ENCODE peak calls at places on chromosomes 2 and 18, in nine cellular contexts. M, X, R, K, H, L, Y, W and U are unnamed samples.

GRCh38 chr2:147782521-147782920 is 62.3 kb upstream of the ACVR2A start:
- DNase-seq in M (no peak), X (no peak), R (no peak), K (no peak), H (no peak), L (peak), Y (no peak), W (no peak), U (no peak)

GRCh38 chr2:133171396-133172004 is 396.8 kb downstream of the NCKAP5 start:
- DNase-seq in M (no peak), X (peak), R (no peak), K (no peak), H (no peak), L (peak), Y (no peak), W (peak), U (peak)

GRCh38 chr2:20050104-20050711 is 1.2 kb downstream of the LAPTM4A start:
- DNase-seq in M (no peak), X (peak), R (no peak), K (no peak), H (no peak), L (peak), Y (peak), W (no peak), U (peak)

GRCh38 chr2:128158171-128158570 is 67.2 kb downstream of the UGGT1 start:
- DNase-seq in M (no peak), X (no peak), R (no peak), K (no peak), H (no peak), L (no peak), Y (no peak), W (no peak), U (no peak)

GRCh38 chr2:121130301-121130850 is 154.6 kb downstream of the TFCP2L1 start:
- DNase-seq in M (no peak), X (no peak), R (no peak), K (no peak), H (no peak), L (no peak), Y (no peak), W (no peak), U (no peak)

GRCh38 chr2:128362889-128363228 is 44.2 kb upstream of the HS6ST1 start:
- DNase-seq in M (no peak), X (peak), R (peak), K (peak), H (peak), L (peak), Y (peak), W (no peak), U (peak)

GRCh38 chr18:3616744-3617143 is 166.8 kb downstream of the TGIF1 start:
- DNase-seq in M (no peak), X (no peak), R (no peak), K (no peak), H (no peak), L (no peak), Y (no peak), W (no peak), U (no peak)

GRCh38 chr2:47539228-47539627 is 136.3 kb downstream of the MSH2 start:
- DNase-seq in M (no peak), X (no peak), R (no peak), K (no peak), H (no peak), L (no peak), Y (no peak), W (no peak), U (no peak)

GRCh38 chr2:9618410-9618809 is 12.4 kb downstream of the YWHAQ start:
- DNase-seq in M (no peak), X (no peak), R (no peak), K (no peak), H (no peak), L (no peak), Y (no peak), W (no peak), U (no peak)

GRCh38 chr2:208034503-208035140 is 9.3 kb upstream of the PLEKHM3 start:
- DNase-seq in M (no peak), X (peak), R (no peak), K (no peak), H (no peak), L (no peak), Y (no peak), W (no peak), U (no peak)

GRCh38 chr2:208036357-208036756 is 11.0 kb upstream of the PLEKHM3 start:
- DNase-seq in M (no peak), X (no peak), R (no peak), K (no peak), H (no peak), L (no peak), Y (no peak), W (no peak), U (no peak)

GRCh38 chr2:208031608-208032019 is 6.3 kb upstream of the PLEKHM3 start:
- DNase-seq in M (no peak), X (no peak), R (no peak), K (no peak), H (no peak), L (no peak), Y (no peak), W (no peak), U (peak)

GRCh38 chr2:208037564-208038487 is 12.5 kb upstream of the PLEKHM3 start:
- DNase-seq in M (no peak), X (peak), R (no peak), K (no peak), H (no peak), L (no peak), Y (no peak), W (no peak), U (no peak)

GRCh38 chr2:208033701-208034502 is 8.6 kb upstream of the PLEKHM3 start:
- DNase-seq in M (no peak), X (peak), R (peak), K (no peak), H (no peak), L (peak), Y (peak), W (no peak), U (no peak)
- TF ChIP-seq CTCF in M (peak), X (peak), R (peak), K (no peak), H (no peak), L (no peak), Y (peak), W (no peak), U (no peak)

DNA sequence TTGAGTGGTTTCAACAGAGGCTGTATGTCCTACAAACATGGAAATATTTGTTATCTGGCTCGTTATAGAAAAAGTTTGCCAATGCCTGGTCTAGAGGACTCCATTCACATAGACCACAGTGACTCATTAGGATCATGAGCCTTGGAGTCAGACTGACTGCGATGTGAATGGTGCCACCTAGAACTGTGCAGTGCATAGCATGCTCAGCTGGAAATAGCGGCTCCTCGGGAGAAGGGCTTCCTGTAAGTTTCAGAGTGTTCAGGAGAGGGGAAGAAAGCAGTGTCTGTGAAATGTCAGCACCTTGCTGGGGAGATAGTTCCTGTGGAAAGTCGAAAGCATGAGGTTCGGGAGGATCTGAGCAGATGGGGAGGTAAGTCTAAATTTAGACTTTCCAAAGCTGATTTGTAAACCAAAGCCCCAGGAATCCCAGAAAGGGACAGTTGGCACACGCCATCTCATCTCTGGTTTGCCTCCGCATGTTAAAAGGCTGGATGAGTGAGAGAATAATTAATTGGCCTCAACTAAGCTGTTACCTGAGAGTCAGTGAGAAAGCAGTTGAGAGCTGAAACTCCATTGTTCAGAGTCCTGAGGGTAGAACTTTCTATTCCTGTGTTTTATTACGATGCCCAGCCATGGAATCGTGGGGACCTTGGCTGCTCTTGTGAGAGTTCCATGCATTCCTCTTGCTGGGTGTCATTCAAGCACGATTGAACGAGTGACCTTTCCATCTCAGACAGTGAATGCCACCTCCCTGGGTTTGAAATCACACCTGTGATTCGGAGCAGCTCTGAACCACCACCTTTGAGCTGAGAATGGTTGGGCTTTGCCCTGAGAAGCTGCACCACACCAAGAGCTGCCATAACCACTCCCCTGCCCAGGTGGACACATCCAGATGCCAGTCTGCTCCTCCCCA is 99.5 kb downstream of the MAPK4 start:
- DNase-seq in M (no peak), X (no peak), R (no peak), K (peak), H (no peak), L (peak), Y (no peak), W (no peak), U (no peak)
- TF ChIP-seq CTCF in M (no peak), X (no peak), R (no peak), K (peak), H (no peak), L (no peak), Y (peak), W (no peak), U (no peak)

GRCh38 chr2:220460257-220460985 is 833.0 kb downstream of the SLC4A3 start:
- DNase-seq in M (no peak), X (peak), R (no peak), K (no peak), H (no peak), L (no peak), Y (no peak), W (no peak), U (no peak)
- TF ChIP-seq CTCF in M (no peak), X (peak), R (peak), K (no peak), H (no peak), L (no peak), Y (no peak), W (peak), U (peak)

DNA sequence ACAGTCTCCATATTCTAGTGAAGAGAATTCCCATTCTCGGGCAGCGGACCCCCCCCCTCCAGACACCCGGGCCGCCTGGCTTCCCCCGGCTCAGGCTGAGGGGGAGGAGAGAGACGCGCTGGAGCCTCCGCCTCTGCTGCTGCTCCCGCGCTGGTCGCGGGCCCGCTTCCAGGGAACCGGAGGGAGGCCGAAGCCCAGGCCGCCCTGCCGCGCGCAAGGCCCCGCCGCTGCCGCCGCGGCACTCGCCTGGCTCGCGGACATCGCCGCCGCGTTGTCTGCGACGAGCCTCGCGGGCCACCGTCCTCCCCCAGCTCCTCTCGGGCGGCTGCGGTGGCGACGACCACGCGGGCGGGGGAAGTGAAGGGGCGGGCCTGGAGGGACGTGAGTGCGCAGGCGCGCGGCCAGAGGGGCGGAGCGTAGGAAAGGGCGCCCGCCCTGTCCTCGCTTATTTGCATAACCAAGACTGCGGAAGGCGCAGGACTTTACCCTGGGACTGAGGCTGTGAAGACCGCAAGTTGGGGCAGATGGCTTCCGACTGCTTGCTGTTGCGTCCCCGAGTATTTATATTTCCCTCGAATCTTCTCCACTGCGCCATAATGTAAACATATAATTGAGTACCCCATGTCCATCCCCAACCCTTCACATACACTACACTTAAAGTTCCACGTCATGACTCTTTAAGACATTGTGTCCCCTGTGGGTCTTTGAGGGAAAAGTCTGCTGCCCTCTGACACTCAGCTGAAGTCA is at the start of gene ARL5A:
- DNase-seq in M (peak), X (peak), R (peak), K (peak), H (peak), L (peak), Y (peak), W (peak), U (peak)
- TF ChIP-seq CTCF in M (no peak), X (no peak), R (peak), K (no peak), H (no peak), L (no peak), Y (no peak), W (no peak), U (no peak)

GRCh38 chr18:63783394-63783793 is 8.2 kb downstream of the SERPINB7 start:
- DNase-seq in M (no peak), X (no peak), R (peak), K (no peak), H (no peak), L (no peak), Y (no peak), W (no peak), U (no peak)
- TF ChIP-seq CTCF in M (no peak), X (no peak), R (peak), K (no peak), H (no peak), L (no peak), Y (no peak), W (no peak), U (no peak)

DNA sequence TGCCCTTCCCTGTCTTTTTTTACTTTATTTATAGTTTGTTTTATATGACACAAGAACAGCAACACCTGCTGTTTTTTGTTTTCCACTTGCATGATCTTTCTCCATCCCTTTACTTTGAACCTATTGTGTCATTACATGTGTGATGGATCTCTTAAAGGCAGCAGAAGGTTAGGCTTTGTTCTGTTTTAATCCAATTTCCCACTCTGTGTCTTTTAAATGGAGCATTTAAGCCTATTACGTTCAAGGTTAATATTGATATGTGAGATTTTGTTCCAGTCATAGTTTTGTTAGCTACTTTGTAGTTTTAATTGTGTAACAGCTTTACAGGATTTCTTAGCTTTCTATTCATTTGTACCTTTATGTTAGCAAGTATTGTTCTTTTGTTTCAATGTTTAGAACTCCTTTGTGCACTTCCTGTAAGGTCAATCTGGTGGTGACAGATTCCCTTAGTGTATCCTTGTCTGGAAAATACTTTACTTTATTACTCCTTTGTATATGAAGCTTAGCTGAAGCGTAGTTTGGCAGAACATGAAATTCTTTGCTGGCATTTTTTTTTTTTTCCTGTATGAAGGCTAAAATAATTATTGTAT is 1443.0 kb upstream of the LRRTM1 start:
- DNase-seq in M (no peak), X (no peak), R (no peak), K (no peak), H (no peak), L (no peak), Y (no peak), W (no peak), U (no peak)
- TF ChIP-seq CTCF in M (no peak), X (no peak), R (no peak), K (no peak), H (no peak), L (no peak), Y (no peak), W (no peak), U (no peak)

DNA sequence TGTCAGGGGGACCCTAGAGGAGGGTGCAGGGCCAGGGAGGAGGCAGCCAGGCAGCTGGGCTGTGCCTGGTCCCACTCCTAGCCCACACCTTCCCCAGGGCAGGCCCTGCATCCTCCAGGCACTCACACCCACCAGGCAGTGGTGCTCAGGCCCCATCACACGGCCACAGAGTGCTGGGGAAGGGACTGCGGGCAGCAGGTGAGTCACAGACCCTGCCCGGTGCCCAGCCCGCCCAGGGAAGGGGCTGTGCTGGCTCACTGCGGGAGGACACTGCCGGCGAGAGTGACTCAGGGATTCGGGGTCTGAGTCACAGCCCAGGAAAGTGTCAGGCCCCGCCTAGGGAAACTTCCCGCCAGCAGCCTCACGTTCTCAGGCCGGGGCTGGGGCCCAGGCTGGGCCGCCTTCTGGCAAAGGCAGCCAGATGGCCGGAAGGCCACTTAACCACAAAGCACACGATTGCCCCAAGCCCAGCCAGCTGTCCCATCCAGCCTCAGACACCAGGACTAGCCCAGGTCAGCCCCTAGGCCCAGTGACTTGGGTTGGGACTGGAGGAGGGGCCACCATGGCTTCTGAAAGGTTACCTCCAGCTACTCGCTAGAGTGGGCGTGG is 42.2 kb downstream of the BIN1 start:
- DNase-seq in M (peak), X (peak), R (peak), K (peak), H (peak), L (peak), Y (peak), W (peak), U (peak)
- TF ChIP-seq CTCF in M (peak), X (peak), R (no peak), K (no peak), H (peak), L (no peak), Y (no peak), W (peak), U (no peak)

GRCh38 chr2:104690255-104690999 is 163.5 kb upstream of the POU3F3 start:
- DNase-seq in M (no peak), X (no peak), R (no peak), K (no peak), H (no peak), L (peak), Y (no peak), W (no peak), U (no peak)

GRCh38 chr2:104687147-104687546 is 166.8 kb upstream of the POU3F3 start:
- DNase-seq in M (peak), X (no peak), R (no peak), K (no peak), H (no peak), L (no peak), Y (no peak), W (no peak), U (no peak)

GRCh38 chr2:104685591-104685990 is 168.3 kb upstream of the POU3F3 start:
- DNase-seq in M (no peak), X (no peak), R (no peak), K (no peak), H (no peak), L (no peak), Y (no peak), W (no peak), U (no peak)
- TF ChIP-seq CTCF in M (no peak), X (no peak), R (no peak), K (no peak), H (no peak), L (no peak), Y (no peak), W (no peak), U (no peak)